ENCODE peak calls at places on chromosomes 5 and 9, in ten cellular contexts. Z, U, K, O, N, D, L, B, J and X are unnamed samples.

GRCh38 chr5:61652916-61653315 is 320.9 kb downstream of the ZSWIM6 start:
- DNase-seq in Z (no peak), U (no peak), K (no peak), O (no peak), N (no peak), D (no peak), L (no peak), B (no peak), J (no peak), X (no peak)

GRCh38 chr9:127847155-127847463 is 7.3 kb downstream of the ENG start:
- DNase-seq in Z (no peak), U (no peak), K (no peak), O (no peak), N (no peak), D (no peak), L (peak; percentile 13), B (no peak), J (no peak), X (no peak)

GRCh38 chr5:5616247-5616895 is 193.9 kb downstream of the ICE1 start:
- DNase-seq in Z (no peak), U (no peak), K (no peak), O (no peak), N (no peak), D (no peak), L (no peak), B (no peak), J (no peak), X (no peak)

GRCh38 chr5:17221843-17222614 is 4.6 kb downstream of the BASP1 start:
- DNase-seq in Z (no peak), U (no peak), K (no peak), O (no peak), N (no peak), D (no peak), L (no peak), B (no peak), J (no peak), X (no peak)

GRCh38 chr9:25913806-25914205 is 235.6 kb upstream of the TUSC1 start:
- DNase-seq in Z (no peak), U (no peak), K (no peak), O (no peak), N (no peak), D (no peak), L (no peak), B (no peak), J (no peak), X (no peak)

GRCh38 chr5:107935641-107936040 is 264.9 kb upstream of the EFNA5 start:
- DNase-seq in Z (no peak), U (no peak), K (no peak), O (no peak), N (no peak), D (no peak), L (no peak), B (no peak), J (no peak), X (no peak)

GRCh38 chr9:107866912-107867311 is 377.3 kb upstream of the KLF4 start:
- DNase-seq in Z (no peak), U (no peak), K (no peak), O (no peak), N (no peak), D (no peak), L (peak; percentile 25), B (no peak), J (peak; percentile 10), X (no peak)

GRCh38 chr5:111641533-111642230 is 115.3 kb downstream of the NREP start:
- DNase-seq in Z (no peak), U (no peak), K (no peak), O (no peak), N (no peak), D (no peak), L (peak; percentile 78), B (no peak), J (no peak), X (no peak)

GRCh38 chr5:54900906-54901725 is 84.3 kb downstream of the ESM1 start:
- DNase-seq in Z (no peak), U (no peak), K (no peak), O (no peak), N (no peak), D (no peak), L (peak; percentile 79), B (no peak), J (peak; percentile 74), X (no peak)